ENCODE peak calls at places on chromosomes 16 and 17, in four cellular contexts. T, A, E and M are unnamed samples.

GRCh38 chr17:1673041-1673790 is 11.5 kb downstream of the PRPF8 start:
- DNase-seq in E (peak), A (no peak), T (no peak), M (no peak)

GRCh38 chr16:70685938-70686375 is at the start of gene MTSS2:
- DNase-seq in E (peak), T (peak), A (no peak), M (peak)

GRCh38 chr17:3033248-3033640 is 30.2 kb downstream of the OR1D5 start:
- DNase-seq in E (no peak), T (peak), A (no peak), M (no peak)

GRCh38 chr17:78993981-78994671 is 14.4 kb upstream of the LGALS3BP start:
- DNase-seq in A (no peak), E (no peak), T (no peak), M (no peak)

GRCh38 chr16:89412811-89413210 is 77.5 kb downstream of the ANKRD11 start:
- DNase-seq in A (no peak), T (no peak), E (no peak), M (no peak)

GRCh38 chr17:72634621-72635020 is 457.9 kb downstream of the SLC39A11 start:
- DNase-seq in T (no peak), A (no peak), E (peak), M (no peak)

GRCh38 chr17:47275245-47275984 is 21.8 kb downstream of the ITGB3 start:
- DNase-seq in E (peak), T (no peak), A (no peak), M (no peak)

GRCh38 chr17:27756467-27757371 is 43.6 kb downstream of the NOS2 start:
- DNase-seq in A (no peak), T (peak), E (peak), M (peak)

GRCh38 chr17:45073414-45074070 is 12.4 kb downstream of the NMT1 start:
- DNase-seq in A (peak), E (no peak), T (no peak), M (no peak)

GRCh38 chr17:68290955-68291835 is at the start of the genes ARSG and SLC16A6:
- DNase-seq in T (peak), A (no peak), E (peak), M (no peak)

GRCh38 chr17:54269886-54270285 is 447.2 kb downstream of the KIF2B start:
- DNase-seq in A (no peak), T (no peak), E (no peak), M (no peak)

GRCh38 chr17:863880-864279 is 81.7 kb downstream of the MRM3 start:
- DNase-seq in E (no peak), T (no peak), A (no peak), M (no peak)

GRCh38 chr16:84500531-84500930 is 3.9 kb downstream of the MEAK7 start:
- DNase-seq in E (no peak), A (no peak), T (peak), M (no peak)

GRCh38 chr17:80422276-80422675 is 7.3 kb downstream of the ENDOV start:
- DNase-seq in T (no peak), E (no peak), A (no peak), M (no peak)

GRCh38 chr17:6231886-6232767 is 161.9 kb downstream of the WSCD1 start:
- DNase-seq in E (peak), T (no peak), A (peak), M (no peak)

GRCh38 chr16:56302506-56302905 is 111.2 kb downstream of the GNAO1 start:
- DNase-seq in T (no peak), A (no peak), E (no peak), M (no peak)

GRCh38 chr17:17152385-17152784 is 53.7 kb downstream of the PLD6 start:
- DNase-seq in E (peak), T (peak), A (no peak), M (no peak)